ENCODE peak calls at places on chromosome 7, in six cellular contexts. U, B, I, E, W and T are unnamed samples. For H3K27me3, the result is how much of the 10 kb centered on the place peaks cover.

GRCh38 chr7:100562195-100563099 is 11.3 kb downstream of the SAP25 start:
- DNase-seq in I (no peak), U (no peak), W (no peak), E (peak), B (no peak), T (no peak)

GRCh38 chr7:46356365-46356764 is 435.3 kb upstream of the IGFBP3 start:
- DNase-seq in B (no peak), I (no peak), W (no peak), E (no peak), U (no peak), T (no peak)

GRCh38 chr7:44279731-44280505 is 45.5 kb downstream of the CAMK2B start:
- DNase-seq in E (no peak), W (peak), B (no peak), I (no peak), U (no peak), T (no peak)

GRCh38 chr7:23490357-23491131 is 20.3 kb upstream of the IGF2BP3 start:
- DNase-seq in I (no peak), W (peak), E (peak), B (peak), U (peak), T (no peak)

GRCh38 chr7:67854236-67854635 is 857.6 kb downstream of the TYW1 start:
- DNase-seq in U (no peak), E (no peak), I (no peak), B (no peak), W (no peak), T (no peak)

GRCh38 chr7:155227788-155228458 is 69.8 kb upstream of the INSIG1 start:
- DNase-seq in U (no peak), E (no peak), B (no peak), W (peak), I (no peak), T (no peak)

GRCh38 chr7:44223362-44224114 is 22.8 kb downstream of the YKT6 start:
- DNase-seq in E (peak), W (peak), U (peak), I (no peak), B (no peak), T (no peak)

GRCh38 chr7:150942591-150943452 is 35.3 kb downstream of the KCNH2 start:
- DNase-seq in U (peak), W (no peak), B (no peak), I (no peak), E (no peak), T (no peak)

GRCh38 chr7:158957921-158958471 is 101.6 kb downstream of the DYNC2I1 start:
- DNase-seq in W (no peak), B (no peak), I (no peak), E (peak), U (no peak), T (no peak)

DNA sequence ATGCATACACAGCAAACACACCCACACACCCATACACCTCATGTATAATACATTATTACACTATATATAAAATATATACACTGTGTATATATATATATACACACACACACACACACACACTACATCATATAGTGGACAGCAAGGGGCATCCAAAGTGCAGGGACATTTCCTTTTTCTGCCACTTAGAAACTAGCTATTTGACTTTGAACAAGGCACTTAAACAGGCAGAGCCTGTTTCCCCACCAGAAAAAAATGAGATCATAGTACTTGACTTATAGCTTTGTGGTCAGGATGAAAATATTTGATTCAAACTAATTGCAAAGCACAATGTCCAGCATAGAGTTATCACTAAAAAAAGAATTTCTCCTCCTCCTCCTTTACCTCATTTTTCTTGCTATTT is 254.3 kb upstream of the NPVF start:
- DNase-seq in I (no peak), W (no peak), B (no peak), E (no peak), U (no peak), T (no peak)
- H3K27me3 ChIP-seq in I (under half), W (under half), B (under half), E (under half), U (under half), T (under half)

DNA sequence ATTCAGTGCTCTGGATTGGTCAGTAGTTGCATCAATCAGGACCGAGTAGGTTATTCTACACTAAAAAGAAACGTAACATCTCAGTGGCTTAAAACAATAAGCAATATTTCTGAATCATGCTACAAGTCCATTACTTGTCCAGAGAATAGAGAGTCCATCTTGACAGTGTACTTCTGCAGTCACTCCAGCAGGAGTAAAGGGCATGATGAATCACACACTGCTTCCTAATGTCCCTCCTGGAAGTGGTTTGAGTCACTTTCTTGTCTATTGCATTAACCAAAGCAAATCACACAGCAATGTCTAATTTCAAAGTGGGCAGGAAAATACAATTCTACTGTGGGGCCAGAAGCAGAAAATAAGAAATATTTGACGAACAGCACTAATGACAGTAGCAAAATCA is 124.8 kb downstream of the TSPAN12 start:
- DNase-seq in I (no peak), W (no peak), E (no peak), U (no peak), B (peak), T (no peak)
- TF ChIP-seq CTCF in I (no peak), W (no peak), E (no peak), U (no peak), B (peak), T (no peak)

DNA sequence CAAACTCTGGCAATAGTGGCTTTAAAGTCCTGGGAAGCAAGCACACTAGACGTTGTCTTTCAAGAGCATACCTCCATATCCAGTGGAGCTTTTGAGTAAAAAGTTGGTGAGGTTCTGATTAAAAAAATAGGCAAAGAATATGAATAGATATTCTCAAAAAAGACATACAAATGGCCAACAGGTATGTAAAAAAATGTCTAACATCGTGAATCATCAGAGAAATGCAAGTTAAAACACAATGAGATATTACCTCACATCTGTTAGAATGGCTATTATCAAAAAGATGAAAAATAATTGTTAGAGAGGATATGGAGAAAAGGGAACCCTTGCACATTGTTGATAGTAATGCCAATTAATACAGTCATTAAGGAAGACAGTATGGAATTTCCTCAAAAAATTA is 407.1 kb downstream of the MDFIC start:
- DNase-seq in U (no peak), B (no peak), E (no peak), I (no peak), W (no peak), T (no peak)
- H3K27me3 ChIP-seq in U (under half), B (under half), E (under half), I (under half), W (under half), T (under half)

GRCh38 chr7:152619027-152619739 is 56.8 kb downstream of the XRCC2 start:
- DNase-seq in W (no peak), B (no peak), U (no peak), E (no peak), I (no peak), T (no peak)
- TF ChIP-seq CTCF in W (no peak), B (no peak), U (no peak), E (no peak), I (no peak), T (no peak)

GRCh38 chr7:149770728-149771127 is 2.7 kb downstream of the ZNF467 start:
- DNase-seq in U (no peak), B (no peak), I (no peak), W (peak), E (no peak), T (no peak)
- H3K27me3 ChIP-seq in U (under half), B (under half), I (under half), W (under half), E (under half), T (under half)